ENCODE peak calls at places on chromosomes 3 and 15, in five cellular contexts. J, C, R, Y and V are unnamed samples.

GRCh38 chr15:39497016-39497758 is 83.7 kb upstream of the THBS1 start:
- DNase-seq in J (no peak), C (no peak), R (no peak), Y (no peak), V (no peak)

GRCh38 chr15:44738340-44738984 is 2.1 kb downstream of the TRIM69 start:
- DNase-seq in J (peak; percentile 87), C (peak; percentile 19), R (peak; percentile 33), Y (no peak), V (peak; percentile 56)

GRCh38 chr15:99580061-99580460 is 14.3 kb downstream of the MEF2A start:
- DNase-seq in J (no peak), C (no peak), R (no peak), Y (no peak), V (no peak)

GRCh38 chr15:32851619-32852416 is 134.0 kb downstream of the GREM1 start:
- DNase-seq in J (peak; percentile 69), C (no peak), R (no peak), Y (no peak), V (peak; percentile 76)

GRCh38 chr3:189355481-189356201 is 183.9 kb downstream of the TPRG1 start:
- DNase-seq in J (peak; percentile 84), C (no peak), R (peak; percentile 48), Y (no peak), V (peak; percentile 83)

GRCh38 chr3:127184870-127185216 is 8.1 kb upstream of the PRR23E start:
- DNase-seq in J (no peak), C (no peak), R (no peak), Y (no peak), V (no peak)

GRCh38 chr3:159007331-159007730 is 205.5 kb downstream of the MFSD1 start:
- DNase-seq in J (no peak), C (no peak), R (no peak), Y (no peak), V (no peak)

GRCh38 chr15:61379005-61379404 is 149.9 kb upstream of the RORA start:
- DNase-seq in J (no peak), C (no peak), R (no peak), Y (no peak), V (no peak)

GRCh38 chr3:109411547-109411946 is 74.2 kb upstream of the DPPA4 start:
- DNase-seq in J (no peak), C (no peak), R (no peak), Y (no peak), V (no peak)

GRCh38 chr15:87755226-87755625 is 501.3 kb downstream of the NTRK3 start:
- DNase-seq in J (peak; percentile 35), C (peak; percentile 13), R (no peak), Y (no peak), V (peak; percentile 28)

GRCh38 chr3:194086251-194087075 is 49.5 kb upstream of the HES1 start:
- DNase-seq in J (no peak), C (no peak), R (no peak), Y (no peak), V (no peak)

GRCh38 chr3:105845488-105845887 is 23.3 kb downstream of the CBLB start:
- DNase-seq in J (no peak), C (no peak), R (no peak), Y (no peak), V (no peak)

GRCh38 chr15:77347197-77347596 is 72.7 kb downstream of the PEAK1 start:
- DNase-seq in J (peak; percentile 56), C (no peak), R (no peak), Y (no peak), V (no peak)

GRCh38 chr15:47437492-47437891 is 279.8 kb upstream of the SEMA6D start:
- DNase-seq in J (peak; percentile 46), C (no peak), R (no peak), Y (no peak), V (no peak)

GRCh38 chr15:26889298-26889898 is 22.5 kb downstream of the GABRA5 start:
- DNase-seq in J (peak; percentile 83), C (peak; percentile 68), R (peak; percentile 33), Y (peak; percentile 10), V (peak; percentile 36)

GRCh38 chr3:13798401-13798800 is 81.5 kb downstream of the WNT7A start:
- DNase-seq in J (no peak), C (no peak), R (no peak), Y (no peak), V (no peak)

GRCh38 chr15:70461017-70461416 is 302.3 kb downstream of the UACA start:
- DNase-seq in J (no peak), C (no peak), R (no peak), Y (no peak), V (no peak)

GRCh38 chr15:91032919-91033803 is 10.8 kb upstream of the VPS33B start:
- DNase-seq in J (peak; percentile 76), C (peak; percentile 13), R (no peak), Y (no peak), V (peak; percentile 18)